ENCODE peak calls at places on chromosomes 4 and X, in four cellular contexts. O, M, E and F are unnamed samples.

GRCh38 chrX:52363247-52363883 is 5.5 kb upstream of the XAGE2 start:
- DNase-seq in M (peak), O (no peak), E (no peak), F (no peak)

GRCh38 chr4:155099231-155099630 is 109.2 kb upstream of the NPY2R start:
- DNase-seq in O (no peak), M (no peak), E (no peak), F (no peak)

GRCh38 chr4:26496207-26496783 is 6.0 kb upstream of the CCKAR start:
- DNase-seq in M (no peak), O (no peak), E (no peak), F (no peak)

GRCh38 chr4:121794505-121795192 is 6.5 kb upstream of the EXOSC9 start:
- DNase-seq in O (no peak), E (no peak), M (peak), F (no peak)

GRCh38 chrX:57528670-57529255 is 63.0 kb upstream of the ZXDB start:
- DNase-seq in O (no peak), M (peak), E (no peak), F (no peak)

GRCh38 chr4:5816101-5816500 is 76.8 kb downstream of the CRMP1 start:
- DNase-seq in E (no peak), O (no peak), M (no peak), F (no peak)

GRCh38 chr4:101322743-101323142 is 24.6 kb downstream of the PPP3CA start:
- DNase-seq in O (no peak), E (no peak), M (no peak), F (no peak)

GRCh38 chrX:15072880-15073279 is 197.0 kb downstream of the ASB9 start:
- DNase-seq in O (no peak), M (no peak), E (no peak), F (no peak)

GRCh38 chrX:45142185-45142584 is 58.5 kb downstream of the DIPK2B start:
- DNase-seq in O (no peak), M (no peak), E (no peak), F (no peak)

GRCh38 chr4:121192013-121192412 is 27.9 kb upstream of the TNIP3 start:
- DNase-seq in E (no peak), O (no peak), M (no peak), F (no peak)

GRCh38 chrX:130523460-130524394 is 121.9 kb downstream of the RBMX2 start:
- DNase-seq in E (no peak), M (peak), O (no peak), F (peak)

GRCh38 chr4:24363751-24364150 is 220.6 kb downstream of the DHX15 start:
- DNase-seq in M (no peak), E (no peak), O (no peak), F (no peak)

GRCh38 chrX:9227276-9227675 is 193.3 kb upstream of the FAM9B start:
- DNase-seq in M (no peak), O (no peak), E (no peak), F (no peak)

GRCh38 chrX:149851864-149852263 is 29.1 kb upstream of the MAGEA8 start:
- DNase-seq in M (no peak), E (no peak), O (no peak), F (no peak)

GRCh38 chr4:168708108-168708507 is 211.3 kb downstream of the PALLD start:
- DNase-seq in M (no peak), E (no peak), O (no peak), F (no peak)

GRCh38 chr4:109414938-109415337 is 18.7 kb upstream of the SEC24B start:
- DNase-seq in E (no peak), M (no peak), O (no peak), F (no peak)

GRCh38 chrX:153580700-153581386 is 18.1 kb downstream of the CCNQ start:
- DNase-seq in O (no peak), E (no peak), M (peak), F (no peak)

GRCh38 chrX:134631404-134632346 is 26.6 kb downstream of the PLAC1 start:
- DNase-seq in M (no peak), E (no peak), O (no peak), F (no peak)

GRCh38 chrX:64188901-64189300 is 16.6 kb downstream of the AMER1 start:
- DNase-seq in M (no peak), O (no peak), E (no peak), F (no peak)

GRCh38 chrX:119579414-119579813 is 5.1 kb downstream of the UBE2A start:
- DNase-seq in M (no peak), O (no peak), E (no peak), F (no peak)

GRCh38 chr4:183426507-183426906 is 17.9 kb upstream of the CDKN2AIP start:
- DNase-seq in M (no peak), E (no peak), O (no peak), F (no peak)

GRCh38 chr4:36394352-36394903 is 113.0 kb downstream of the DTHD1 start:
- DNase-seq in M (no peak), E (peak), O (no peak), F (no peak)

GRCh38 chrX:116726806-116727205 is 264.0 kb upstream of the CT83 start:
- DNase-seq in O (no peak), M (no peak), E (no peak), F (no peak)

GRCh38 chr4:16758206-16758605 is 140.2 kb downstream of the LDB2 start:
- DNase-seq in M (no peak), E (no peak), O (no peak), F (no peak)

GRCh38 chr4:1041147-1041935 is 29.9 kb downstream of the FGFRL1 start:
- DNase-seq in O (no peak), E (no peak), M (peak), F (no peak)

GRCh38 chrX:39318497-39319343 is 517.5 kb downstream of the MID1IP1 start:
- DNase-seq in O (no peak), M (no peak), E (no peak), F (no peak)

GRCh38 chr4:41256740-41257256 is at the start of gene UCHL1:
- DNase-seq in O (no peak), E (no peak), M (no peak), F (peak)

GRCh38 chrX:9494806-9495205 is 29.9 kb downstream of the TBL1X start:
- DNase-seq in O (no peak), M (peak), E (no peak), F (no peak)

GRCh38 chr4:171157462-171158082 is 655.6 kb upstream of the GALNTL6 start:
- DNase-seq in E (no peak), O (no peak), M (peak), F (no peak)

GRCh38 chr4:4477391-4477790 is 64.5 kb downstream of the STX18 start:
- DNase-seq in E (no peak), M (no peak), O (no peak), F (no peak)

GRCh38 chr4:7558436-7558835 is 123.7 kb upstream of the PSAPL1 start:
- DNase-seq in E (no peak), M (no peak), O (no peak), F (no peak)

GRCh38 chr4:54255881-54256280 is 26.8 kb downstream of the PDGFRA start:
- DNase-seq in E (no peak), O (no peak), M (no peak), F (no peak)

GRCh38 chr4:182776376-182777058 is 140.7 kb downstream of the DCTD start:
- DNase-seq in O (no peak), M (no peak), E (no peak), F (no peak)

GRCh38 chrX:81232218-81232617 is 30.3 kb downstream of the SH3BGRL start:
- DNase-seq in O (no peak), M (no peak), E (no peak), F (no peak)

GRCh38 chr4:75708218-75708691 is 16.1 kb upstream of the USO1 start:
- DNase-seq in O (no peak), M (peak), E (no peak), F (no peak)
- TF ChIP-seq SPI1 in O (no peak), M (no peak), E (no peak), F (no peak)

DNA sequence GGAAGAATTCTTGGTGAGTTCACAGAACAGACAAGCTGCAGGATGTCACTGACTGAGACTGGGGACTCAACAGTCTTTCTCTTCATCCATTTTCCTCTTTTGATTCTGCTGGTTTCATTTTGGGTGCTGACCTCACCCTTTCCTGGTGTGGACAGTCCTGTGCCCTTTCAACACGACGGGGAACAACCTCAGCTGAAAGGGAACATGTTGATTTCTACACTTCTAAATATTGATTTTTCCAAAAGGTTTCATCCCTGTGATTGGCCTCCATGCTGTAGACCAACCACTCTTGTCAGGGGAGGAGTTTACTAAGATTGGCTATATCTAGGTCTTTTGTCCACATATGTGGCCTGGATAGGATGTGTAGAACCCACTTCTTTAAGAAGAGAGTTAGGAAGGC is 91.8 kb downstream of the SLC4A4 start:
- DNase-seq in E (no peak), O (no peak), M (no peak), F (no peak)
- TF ChIP-seq SPI1 in E (no peak), O (no peak), M (no peak), F (no peak)

GRCh38 chr4:83691998-83692397 is 156.1 kb downstream of the GPAT3 start:
- DNase-seq in E (no peak), O (no peak), M (peak), F (no peak)

GRCh38 chr4:83686166-83686565 is 150.3 kb downstream of the GPAT3 start:
- DNase-seq in O (no peak), E (no peak), M (no peak), F (no peak)
- TF ChIP-seq SPI1 in O (no peak), E (no peak), M (no peak), F (no peak)

GRCh38 chrX:84187501-84188319 is at the start of gene RPS6KA6:
- DNase-seq in M (no peak), E (no peak), O (no peak), F (peak)
- TF ChIP-seq SPI1 in M (no peak), E (no peak), O (no peak), F (no peak)